ENCODE peak calls at places on chromosomes 4 and X, in five cellular contexts. R is GM13977, E is activated B cell treated with CpG ODN at 0.5 μM for 24 hours, A is EL, W is WERI-Rb-1. T is an unnamed sample.

GRCh38 chr4:151841107-151841506 is 80.3 kb upstream of the GATB start:
- DNase-seq in R (no peak), E (no peak), A (no peak), W (peak; percentile 70), T (no peak)

GRCh38 chr4:128823025-128823661 is 13.6 kb downstream of the JADE1 start:
- DNase-seq in R (no peak), E (no peak), A (peak; percentile 93), W (no peak), T (no peak)

GRCh38 chr4:139735381-139736256 is 70.0 kb downstream of the MGST2 start:
- DNase-seq in R (peak; percentile 58), E (peak; percentile 32), A (peak; percentile 10), W (no peak), T (peak; percentile 63)

GRCh38 chr4:8274772-8275241 is 5.3 kb downstream of the HTRA3 start:
- DNase-seq in R (no peak), E (no peak), A (peak; percentile 79), W (peak; percentile 96), T (no peak)

GRCh38 chr4:1515763-1516162 is 109.5 kb upstream of the NKX1-1 start:
- DNase-seq in R (no peak), E (no peak), A (no peak), W (no peak), T (no peak)

GRCh38 chr4:166502660-166503059 is 629.6 kb downstream of the TLL1 start:
- DNase-seq in R (no peak), E (no peak), A (no peak), W (no peak), T (no peak)

GRCh38 chrX:106742193-106742592 is 15.7 kb downstream of the RNF128 start:
- DNase-seq in R (no peak), E (no peak), A (no peak), W (no peak), T (no peak)

GRCh38 chr4:188168621-188169020 is 29.4 kb downstream of the TRIML1 start:
- DNase-seq in R (no peak), E (no peak), A (no peak), W (no peak), T (no peak)

GRCh38 chr4:47167391-47167790 is 136.0 kb downstream of the GABRB1 start:
- DNase-seq in R (no peak), E (no peak), A (peak; percentile 19), W (no peak), T (no peak)